ENCODE peak calls at places on chromosomes 4 and X, in six cellular contexts. T, R, M, C, I and D are unnamed samples.

GRCh38 chr4:104728380-104729122 is 233.9 kb upstream of the CXXC4 start:
- DNase-seq in I (no peak), R (no peak), T (no peak), C (peak; percentile 98), M (no peak), D (no peak)

GRCh38 chr4:84887824-84888223 is 78.7 kb downstream of the WDFY3 start:
- DNase-seq in M (no peak), C (peak; percentile 44), T (no peak), I (no peak), R (no peak), D (no peak)

GRCh38 chr4:186144596-186145569 is 40.4 kb downstream of the FAM149A start:
- DNase-seq in M (peak; percentile 90), C (peak; percentile 17), I (peak; percentile 32), R (peak; percentile 78), T (peak; percentile 50), D (no peak)

GRCh38 chr4:150510176-150510875 is 71.6 kb upstream of the MAB21L2 start:
- DNase-seq in R (no peak), M (no peak), T (no peak), I (no peak), C (peak; percentile 86), D (no peak)

GRCh38 chr4:116872308-116872707 is 213.1 kb downstream of the TRAM1L1 start:
- DNase-seq in I (no peak), C (no peak), M (no peak), R (no peak), T (no peak), D (no peak)

GRCh38 chr4:7044415-7044930 is 1.3 kb downstream of the TADA2B start:
- DNase-seq in T (no peak), R (no peak), I (no peak), M (no peak), C (no peak), D (no peak)

GRCh38 chrX:151973851-151974335 is 583 bp downstream of the GABRE start:
- DNase-seq in I (peak; percentile 21), C (peak; percentile 26), R (peak; percentile 74), M (peak; percentile 14), T (peak; percentile 40), D (no peak)

GRCh38 chrX:41468647-41469323 is 21.6 kb downstream of the NYX start:
- DNase-seq in M (no peak), R (no peak), T (no peak), I (peak; percentile 10), C (peak; percentile 40), D (no peak)

GRCh38 chr4:126431049-126431448 is 1116.3 kb downstream of the FAT4 start:
- DNase-seq in I (no peak), R (no peak), T (no peak), M (no peak), C (no peak), D (no peak)

GRCh38 chr4:126427781-126428360 is 1113.1 kb downstream of the FAT4 start:
- DNase-seq in M (peak; percentile 6), T (no peak), I (no peak), C (no peak), R (no peak), D (no peak)
- TF ChIP-seq CTCF in M (no peak), T (no peak), I (no peak), C (no peak), R (no peak), D (no peak)

GRCh38 chr4:164700471-164700870 is 53.5 kb upstream of the SMIM31 start:
- DNase-seq in M (peak; percentile 48), C (peak; percentile 7), R (no peak), T (no peak), I (peak; percentile 7), D (no peak)
- TF ChIP-seq CTCF in M (peak; percentile 46), C (peak; percentile 33), R (no peak), T (no peak), I (no peak), D (peak; percentile 18)

DNA sequence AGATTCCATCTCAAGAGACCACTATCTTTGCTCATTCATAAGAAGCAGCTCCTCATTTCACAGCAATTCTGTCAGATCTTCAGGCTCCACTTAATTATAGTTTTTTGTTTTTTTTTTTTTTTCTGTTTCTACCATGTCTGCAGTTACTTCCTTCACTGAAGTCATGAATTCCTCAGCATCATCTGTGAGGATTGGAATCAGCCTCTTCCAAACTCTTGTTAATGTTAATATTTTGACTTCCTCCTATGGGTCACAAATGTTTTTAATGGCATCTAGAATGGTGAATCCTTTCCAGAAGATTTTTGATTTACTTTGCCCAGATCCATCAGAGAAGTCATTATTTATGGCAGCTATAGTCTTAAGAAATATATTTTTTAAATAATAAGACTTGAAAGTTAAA is 53.1 kb downstream of the BMP2K start:
- DNase-seq in C (no peak), I (no peak), T (no peak), R (no peak), M (no peak), D (no peak)
- TF ChIP-seq CTCF in C (no peak), I (no peak), T (no peak), R (no peak), M (no peak), D (no peak)

DNA sequence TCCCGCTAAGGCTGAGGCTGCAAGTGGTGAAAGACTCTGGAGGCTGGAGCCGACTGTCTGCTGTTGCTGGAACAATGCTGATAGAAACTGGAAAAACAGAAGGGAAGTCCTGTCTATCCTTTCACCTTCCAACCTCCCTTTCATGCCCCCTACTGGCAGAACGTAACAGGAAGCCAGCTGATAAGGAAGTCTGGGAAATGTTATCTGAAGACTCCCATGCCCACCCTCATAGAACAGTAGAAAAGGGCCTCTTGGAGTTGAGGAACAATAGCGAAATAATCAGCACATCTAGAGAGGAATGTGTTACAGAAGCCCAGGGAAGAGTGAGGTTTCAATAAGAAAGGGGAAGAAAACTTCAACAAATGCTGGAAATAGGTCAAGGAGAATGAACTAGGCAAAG is 117.1 kb upstream of the DKK2 start:
- DNase-seq in R (no peak), C (peak; percentile 15), I (no peak), T (no peak), M (peak; percentile 7), D (no peak)
- TF ChIP-seq CTCF in R (peak; percentile 31), C (peak; percentile 49), I (no peak), T (no peak), M (no peak), D (no peak)

DNA sequence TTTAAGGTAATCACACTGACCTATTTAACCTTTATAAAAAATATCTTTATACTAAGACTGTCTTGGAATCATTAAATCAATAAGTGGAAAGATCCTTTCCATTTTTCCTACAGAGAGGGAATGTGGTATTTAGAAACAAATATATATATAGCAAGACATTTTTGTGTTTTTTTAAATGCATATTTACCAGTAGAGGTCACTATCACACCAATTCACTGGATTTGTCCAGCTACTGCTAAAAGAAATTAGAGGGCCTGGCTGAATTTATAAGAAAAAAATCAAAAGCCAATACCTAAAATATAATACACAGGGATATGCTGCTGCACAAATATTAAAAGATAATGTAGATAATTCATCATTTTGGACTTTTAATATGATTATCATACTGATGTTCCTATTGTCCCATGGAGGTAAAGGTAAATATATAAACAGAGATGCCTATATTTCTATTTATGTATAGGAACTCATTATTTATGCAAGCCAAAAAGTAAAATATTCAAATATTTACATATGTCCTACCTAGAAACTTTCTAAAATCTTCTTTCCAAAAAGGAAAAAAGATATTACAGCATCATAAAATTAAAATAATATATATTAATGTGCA is 69.5 kb downstream of the PDE5A start:
- DNase-seq in R (no peak), M (no peak), I (no peak), C (peak; percentile 57), T (no peak), D (no peak)
- TF ChIP-seq CTCF in R (peak; percentile 56), M (peak; percentile 50), I (peak; percentile 53), C (no peak), T (peak; percentile 56), D (no peak)

GRCh38 chrX:140123446-140123845 is 158.1 kb upstream of the CXorf66 start:
- DNase-seq in M (peak; percentile 14), C (peak; percentile 11), I (no peak), R (no peak), T (no peak), D (no peak)
- TF ChIP-seq CTCF in M (peak; percentile 28), C (peak; percentile 49), I (no peak), R (peak; percentile 21), T (peak; percentile 10), D (no peak)

GRCh38 chrX:23554304-23554703 is 113.0 kb upstream of the PRDX4 start:
- DNase-seq in R (no peak), I (peak; percentile 10), C (peak; percentile 40), M (no peak), T (no peak), D (no peak)
- TF ChIP-seq CTCF in R (peak; percentile 34), I (peak; percentile 64), C (peak; percentile 34), M (peak; percentile 73), T (peak; percentile 32), D (no peak)

DNA sequence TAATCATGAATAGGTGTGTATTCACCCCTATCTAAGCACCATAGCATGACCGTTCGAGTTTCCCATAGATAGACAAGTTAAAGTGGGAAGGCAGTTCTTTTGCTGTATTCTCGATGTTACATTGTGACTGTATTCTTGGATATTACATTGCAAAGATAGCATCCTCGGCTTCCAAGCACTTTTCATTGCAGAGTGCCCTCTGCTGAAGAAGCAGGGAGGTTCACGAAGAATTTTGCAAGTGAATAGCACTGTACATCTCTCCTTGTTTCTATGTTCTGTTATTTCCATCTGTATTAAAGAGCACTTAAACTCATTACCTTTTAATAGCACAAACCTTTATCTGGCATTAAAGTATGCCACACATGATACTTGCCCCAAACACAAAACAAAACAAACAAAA is 426.7 kb upstream of the ARX start:
- DNase-seq in R (no peak), C (peak; percentile 0), M (no peak), T (no peak), I (no peak), D (no peak)
- TF ChIP-seq CTCF in R (no peak), C (peak; percentile 4), M (peak; percentile 16), T (no peak), I (no peak), D (no peak)

DNA sequence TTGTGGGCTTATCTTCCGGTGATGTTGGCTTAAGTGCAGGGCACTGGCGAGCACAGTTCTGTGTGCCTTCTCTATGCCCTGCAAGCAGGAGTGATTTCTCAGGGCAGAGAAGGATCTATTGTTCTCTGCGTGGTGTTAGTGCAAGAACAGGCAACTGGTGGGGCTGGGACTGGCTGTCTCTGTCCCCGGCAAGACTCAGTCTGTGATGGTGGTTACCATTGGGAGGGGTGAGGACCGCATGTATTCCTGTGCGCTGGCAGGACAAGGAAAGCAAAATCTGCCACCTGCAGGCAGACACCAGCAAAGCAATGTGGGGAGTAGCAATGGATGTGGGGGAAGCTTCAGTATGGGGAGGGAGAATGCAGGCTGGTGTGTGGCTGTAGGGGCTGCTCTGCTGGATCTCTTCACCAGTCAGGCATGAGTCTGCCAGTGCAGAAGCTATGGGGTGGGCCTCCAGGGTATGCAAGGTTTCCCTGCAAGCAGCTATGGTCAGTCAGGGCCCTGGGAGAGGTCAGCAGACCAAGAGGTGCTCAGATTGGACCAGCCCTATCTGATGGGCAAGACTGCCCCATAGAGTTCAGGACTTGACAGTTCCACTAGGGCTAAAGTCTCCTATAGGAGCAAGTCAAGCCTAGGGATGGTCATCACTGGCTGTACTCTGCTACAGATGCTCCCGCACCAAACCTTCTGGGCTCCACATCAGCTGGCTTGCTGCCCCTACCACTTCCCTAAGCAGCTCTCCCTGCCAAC is 16.8 kb downstream of the PF4 start:
- DNase-seq in I (peak; percentile 17), C (peak; percentile 26), T (no peak), R (peak; percentile 65), M (peak; percentile 37), D (no peak)
- TF ChIP-seq CTCF in I (peak; percentile 40), C (peak; percentile 53), T (no peak), R (peak; percentile 26), M (peak; percentile 27), D (no peak)